ENCODE peak calls at places on chromosomes 11 and 22, in five cellular contexts. One of them, this sample, is unnamed.

GRCh38 chr11:82185925-82186324 is 547.7 kb downstream of the FAM181B start:
- DNase-seq in adrenal gland: no peak
- DNase-seq in H9: no peak
- DNase-seq in thoracic aorta: no peak
- DNase-seq in pancreas: no peak
- DNase-seq in this sample: no peak

GRCh38 chr11:9982796-9983579 is 311.0 kb downstream of the SBF2 start:
- DNase-seq in adrenal gland: no peak
- DNase-seq in H9: peak; percentile 79
- DNase-seq in thoracic aorta: no peak
- DNase-seq in pancreas: no peak
- DNase-seq in this sample: no peak

GRCh38 chr11:44811841-44812448 is 85.2 kb downstream of the TSPAN18 start:
- DNase-seq in adrenal gland: no peak
- DNase-seq in H9: no peak
- DNase-seq in thoracic aorta: no peak
- DNase-seq in pancreas: no peak
- DNase-seq in this sample: no peak

GRCh38 chr11:133530501-133530835 is 1.8 kb downstream of the OPCML start:
- DNase-seq in adrenal gland: no peak
- DNase-seq in H9: peak; percentile 65
- DNase-seq in thoracic aorta: no peak
- DNase-seq in pancreas: no peak
- DNase-seq in this sample: no peak

GRCh38 chr22:40401532-40401931 is 31.1 kb downstream of the SGSM3 start:
- DNase-seq in adrenal gland: no peak
- DNase-seq in H9: no peak
- DNase-seq in thoracic aorta: no peak
- DNase-seq in pancreas: peak; percentile 40
- DNase-seq in this sample: no peak

GRCh38 chr11:58771458-58771855 is 39.7 kb upstream of the GLYAT start:
- DNase-seq in adrenal gland: no peak
- DNase-seq in H9: no peak
- DNase-seq in thoracic aorta: no peak
- DNase-seq in pancreas: no peak
- DNase-seq in this sample: no peak

GRCh38 chr11:11998091-11998781 is 10.2 kb downstream of the DKK3 start:
- DNase-seq in adrenal gland: no peak
- DNase-seq in H9: no peak
- DNase-seq in thoracic aorta: no peak
- DNase-seq in pancreas: no peak
- DNase-seq in this sample: peak; percentile 69

GRCh38 chr11:17989306-17989705 is 23.5 kb downstream of the SERGEF start:
- DNase-seq in adrenal gland: no peak
- DNase-seq in H9: no peak
- DNase-seq in thoracic aorta: no peak
- DNase-seq in pancreas: no peak
- DNase-seq in this sample: no peak

GRCh38 chr11:122207505-122207904 is 91.5 kb upstream of the BLID start:
- DNase-seq in adrenal gland: no peak
- DNase-seq in H9: no peak
- DNase-seq in thoracic aorta: no peak
- DNase-seq in pancreas: no peak
- DNase-seq in this sample: peak; percentile 45

GRCh38 chr11:76665921-76666351 is 4.6 kb downstream of the LRRC32 start:
- DNase-seq in adrenal gland: no peak
- DNase-seq in H9: peak; percentile 14
- DNase-seq in thoracic aorta: no peak
- DNase-seq in pancreas: no peak
- DNase-seq in this sample: no peak

GRCh38 chr22:30305519-30305905 is 16.2 kb upstream of the CASTOR1 start:
- DNase-seq in adrenal gland: peak; percentile 60
- DNase-seq in H9: no peak
- DNase-seq in thoracic aorta: no peak
- DNase-seq in pancreas: no peak
- DNase-seq in this sample: no peak

GRCh38 chr11:82872377-82873150 is 27.7 kb downstream of the PRCP start:
- DNase-seq in adrenal gland: no peak
- DNase-seq in H9: no peak
- DNase-seq in thoracic aorta: no peak
- DNase-seq in pancreas: no peak
- DNase-seq in this sample: no peak

GRCh38 chr11:77191823-77192495 is 63.9 kb downstream of the MYO7A start:
- DNase-seq in adrenal gland: no peak
- DNase-seq in H9: peak; percentile 97
- DNase-seq in thoracic aorta: no peak
- DNase-seq in pancreas: peak; percentile 77
- DNase-seq in this sample: no peak

GRCh38 chr11:95520765-95521542 is 268.6 kb downstream of the FAM76B start:
- DNase-seq in adrenal gland: peak; percentile 22
- DNase-seq in H9: no peak
- DNase-seq in thoracic aorta: no peak
- DNase-seq in pancreas: no peak
- DNase-seq in this sample: no peak

GRCh38 chr11:60265373-60266214 is 14.9 kb upstream of the MS4A4A start:
- DNase-seq in adrenal gland: peak; percentile 33
- DNase-seq in H9: no peak
- DNase-seq in thoracic aorta: no peak
- DNase-seq in pancreas: no peak
- DNase-seq in this sample: no peak

GRCh38 chr11:43547411-43547718 is 133.2 kb upstream of the HSD17B12 start:
- DNase-seq in adrenal gland: peak; percentile 53
- DNase-seq in H9: no peak
- DNase-seq in thoracic aorta: no peak
- DNase-seq in pancreas: peak; percentile 27
- DNase-seq in this sample: no peak

GRCh38 chr11:77602385-77603105 is 12.8 kb downstream of the AQP11 start:
- DNase-seq in adrenal gland: no peak
- DNase-seq in H9: no peak
- DNase-seq in thoracic aorta: no peak
- DNase-seq in pancreas: no peak
- DNase-seq in this sample: peak; percentile 66

GRCh38 chr11:26102325-26102724 is 229.6 kb upstream of the ANO3 start:
- DNase-seq in adrenal gland: no peak
- DNase-seq in H9: no peak
- DNase-seq in thoracic aorta: no peak
- DNase-seq in pancreas: no peak
- DNase-seq in this sample: no peak

GRCh38 chr11:114166389-114166788 is 106.9 kb downstream of the ZBTB16 start:
- DNase-seq in adrenal gland: no peak
- DNase-seq in H9: no peak
- DNase-seq in thoracic aorta: no peak
- DNase-seq in pancreas: no peak
- DNase-seq in this sample: no peak

GRCh38 chr11:15053201-15053685 is 20.1 kb upstream of the CALCB start:
- DNase-seq in adrenal gland: no peak
- DNase-seq in H9: no peak
- DNase-seq in thoracic aorta: no peak
- DNase-seq in pancreas: no peak
- DNase-seq in this sample: no peak

GRCh38 chr11:111944651-111945051 is 7.5 kb downstream of the DIXDC1 start:
- DNase-seq in adrenal gland: no peak
- DNase-seq in H9: no peak
- DNase-seq in thoracic aorta: no peak
- DNase-seq in pancreas: no peak
- DNase-seq in this sample: no peak

GRCh38 chr11:46302866-46303265 is 25.4 kb downstream of the CREB3L1 start:
- DNase-seq in adrenal gland: no peak
- DNase-seq in H9: no peak
- DNase-seq in thoracic aorta: no peak
- DNase-seq in pancreas: no peak
- DNase-seq in this sample: no peak

GRCh38 chr11:81098471-81098870 is 1635.2 kb downstream of the FAM181B start:
- DNase-seq in adrenal gland: no peak
- DNase-seq in H9: no peak
- DNase-seq in thoracic aorta: no peak
- DNase-seq in pancreas: no peak
- DNase-seq in this sample: no peak

GRCh38 chr11:81089242-81089641 is 1644.4 kb downstream of the FAM181B start:
- DNase-seq in adrenal gland: no peak
- DNase-seq in H9: no peak
- DNase-seq in thoracic aorta: no peak
- DNase-seq in pancreas: no peak
- DNase-seq in this sample: no peak

GRCh38 chr11:81092517-81092916 is 1641.1 kb downstream of the FAM181B start:
- DNase-seq in adrenal gland: no peak
- DNase-seq in H9: no peak
- DNase-seq in thoracic aorta: no peak
- DNase-seq in pancreas: no peak
- DNase-seq in this sample: no peak
- H3K27ac ChIP-seq in adrenal gland: no peak overlapping the region
- H3K27ac ChIP-seq in H9: no peak overlapping the region
- H3K27ac ChIP-seq in thoracic aorta: no peak overlapping the region
- H3K27ac ChIP-seq in pancreas: no peak overlapping the region
- H3K27ac ChIP-seq in this sample: no peak overlapping the region

DNA sequence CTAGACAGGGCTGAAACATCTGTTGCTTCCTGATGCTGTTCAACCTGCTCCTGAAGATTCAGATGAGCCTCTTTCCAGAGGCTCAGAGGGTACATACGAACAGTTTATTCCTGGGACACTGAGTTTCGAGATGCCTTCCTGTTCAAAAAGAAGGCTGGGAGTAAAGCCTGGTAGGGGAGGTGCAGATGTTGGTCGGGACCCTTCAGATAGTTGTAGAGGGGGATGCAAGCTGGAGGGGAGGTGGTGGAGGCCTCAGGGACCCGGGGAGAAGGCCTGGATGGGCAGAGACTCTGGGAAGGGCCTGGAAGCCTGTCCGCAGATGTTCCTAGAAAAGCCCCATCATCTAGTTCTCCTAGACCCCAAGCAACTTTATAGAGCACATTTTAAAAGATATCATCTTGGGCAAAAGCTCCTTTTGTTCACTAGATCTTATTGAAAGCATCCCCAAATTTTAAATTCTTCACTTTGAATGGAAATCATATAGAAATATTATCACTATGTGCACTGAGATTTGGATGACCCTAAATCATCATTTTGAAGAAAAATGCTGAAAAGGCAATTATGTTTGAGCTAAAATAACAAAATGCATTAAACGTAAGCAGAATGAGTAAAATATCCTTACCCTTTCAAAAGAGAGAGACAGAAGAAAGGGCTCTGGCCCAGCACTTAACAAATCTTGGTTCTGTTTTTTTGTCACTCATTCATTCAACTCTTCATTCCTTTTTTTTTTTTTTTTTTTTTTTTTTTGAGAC is 41.2 kb downstream of the RTL6 start:
- DNase-seq in adrenal gland: no peak
- DNase-seq in H9: no peak
- DNase-seq in thoracic aorta: no peak
- DNase-seq in pancreas: no peak
- DNase-seq in this sample: no peak
- TF ChIP-seq CTCF in adrenal gland: no peak
- TF ChIP-seq CTCF in H9: no peak
- TF ChIP-seq CTCF in thoracic aorta: no peak
- TF ChIP-seq CTCF in pancreas: no peak
- TF ChIP-seq CTCF in this sample: no peak

GRCh38 chr11:36578458-36578857 is 10.7 kb downstream of the RAG1 start:
- DNase-seq in adrenal gland: no peak
- DNase-seq in H9: no peak
- DNase-seq in thoracic aorta: no peak
- DNase-seq in pancreas: no peak
- DNase-seq in this sample: no peak

GRCh38 chr11:36569095-36569494 is 1.3 kb downstream of the RAG1 start:
- DNase-seq in adrenal gland: no peak
- DNase-seq in H9: no peak
- DNase-seq in thoracic aorta: no peak
- DNase-seq in pancreas: no peak
- DNase-seq in this sample: no peak

GRCh38 chr11:36577373-36577772 is 9.6 kb downstream of the RAG1 start:
- DNase-seq in adrenal gland: no peak
- DNase-seq in H9: no peak
- DNase-seq in thoracic aorta: no peak
- DNase-seq in pancreas: no peak
- DNase-seq in this sample: no peak

GRCh38 chr11:36577859-36578258 is 10.1 kb downstream of the RAG1 start:
- DNase-seq in adrenal gland: no peak
- DNase-seq in H9: no peak
- DNase-seq in thoracic aorta: no peak
- DNase-seq in pancreas: no peak
- DNase-seq in this sample: no peak

DNA sequence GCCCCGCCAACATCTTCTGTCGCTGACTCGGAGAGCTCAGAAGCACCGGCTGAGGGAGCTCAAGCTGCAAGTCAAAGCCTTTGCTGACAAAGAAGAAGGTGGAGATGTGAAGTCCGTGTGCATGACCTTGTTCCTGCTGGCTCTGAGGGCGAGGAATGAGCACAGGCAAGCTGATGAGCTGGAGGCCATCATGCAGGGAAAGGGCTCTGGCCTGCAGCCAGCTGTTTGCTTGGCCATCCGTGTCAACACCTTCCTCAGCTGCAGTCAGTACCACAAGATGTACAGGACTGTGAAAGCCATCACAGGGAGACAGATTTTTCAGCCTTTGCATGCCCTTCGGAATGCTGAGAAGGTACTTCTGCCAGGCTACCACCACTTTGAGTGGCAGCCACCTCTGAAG is 6.7 kb downstream of the RAG1 start:
- DNase-seq in adrenal gland: no peak
- DNase-seq in H9: no peak
- DNase-seq in thoracic aorta: no peak
- DNase-seq in pancreas: no peak
- DNase-seq in this sample: no peak
- H3K27me3 ChIP-seq in adrenal gland: no peaks in the 10 kb centered on the region
- H3K27me3 ChIP-seq in H9: no peaks in the 10 kb centered on the region
- H3K27me3 ChIP-seq in thoracic aorta: no peaks in the 10 kb centered on the region
- H3K27me3 ChIP-seq in pancreas: no peaks in the 10 kb centered on the region
- H3K27me3 ChIP-seq in this sample: peaks cover 8% of the 10 kb centered on the region

GRCh38 chr22:38860291-38861169 is 11.5 kb downstream of the CBX6 start:
- DNase-seq in adrenal gland: no peak
- DNase-seq in H9: peak; percentile 71
- DNase-seq in thoracic aorta: no peak
- DNase-seq in pancreas: no peak
- DNase-seq in this sample: no peak

GRCh38 chr22:38862375-38863329 is 9.4 kb downstream of the CBX6 start:
- DNase-seq in adrenal gland: peak; percentile 49
- DNase-seq in H9: peak; percentile 54
- DNase-seq in thoracic aorta: no peak
- DNase-seq in pancreas: no peak
- DNase-seq in this sample: no peak

GRCh38 chr22:38863531-38864131 is 8.4 kb downstream of the CBX6 start:
- DNase-seq in adrenal gland: no peak
- DNase-seq in H9: peak; percentile 29
- DNase-seq in thoracic aorta: no peak
- DNase-seq in pancreas: no peak
- DNase-seq in this sample: no peak

GRCh38 chr22:38861170-38861874 is 10.7 kb downstream of the CBX6 start:
- DNase-seq in adrenal gland: no peak
- DNase-seq in H9: peak; percentile 24
- DNase-seq in thoracic aorta: no peak
- DNase-seq in pancreas: no peak
- DNase-seq in this sample: no peak

DNA sequence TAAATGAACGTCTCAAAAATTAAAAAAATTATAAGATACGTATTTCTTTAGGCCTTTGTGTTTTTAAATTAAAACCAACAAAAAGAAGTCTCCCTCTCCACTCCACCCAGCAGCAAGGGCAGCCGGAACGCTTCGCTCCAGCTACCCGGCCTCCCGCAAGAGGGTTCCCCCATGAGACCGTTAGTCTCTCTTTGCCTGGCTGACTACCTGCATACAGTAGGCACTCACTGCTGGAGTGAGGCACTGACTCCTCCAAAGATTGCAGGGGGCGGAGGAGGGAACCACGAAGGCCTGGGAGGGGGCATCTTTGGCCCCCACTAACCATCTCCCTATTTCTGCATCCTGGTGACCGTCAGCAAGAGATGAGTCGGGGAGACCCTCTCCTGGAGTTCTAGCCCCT is 10.1 kb downstream of the CBX6 start:
- DNase-seq in adrenal gland: no peak
- DNase-seq in H9: peak; percentile 25
- DNase-seq in thoracic aorta: no peak
- DNase-seq in pancreas: no peak
- DNase-seq in this sample: no peak
- H3K27ac ChIP-seq in adrenal gland: no peak overlapping the region
- H3K27ac ChIP-seq in H9: no peak overlapping the region
- H3K27ac ChIP-seq in thoracic aorta: no peak overlapping the region
- H3K27ac ChIP-seq in pancreas: no peak overlapping the region
- H3K27ac ChIP-seq in this sample: peak overlapping the region; percentile 11